ENCODE peak calls at places on chromosomes 5 and 9, in five cellular contexts. E, O, H, V and Z are unnamed samples.
A peak's percentile ranks its signal among the peaks of the same experiment; 100 is the strongest.

GRCh38 chr5:66197764-66198405 is 53.8 kb downstream of the SREK1 start:
- DNase-seq in E (peak; percentile 28), O (no peak), H (no peak), V (no peak), Z (no peak)

GRCh38 chr9:94630833-94631232 is 8.5 kb downstream of the FBP1 start:
- DNase-seq in E (no peak), O (peak; percentile 26), H (no peak), V (no peak), Z (peak; percentile 51)

GRCh38 chr9:133708770-133709611 is 29.2 kb downstream of the SARDH start:
- DNase-seq in E (no peak), O (peak; percentile 50), H (peak; percentile 7), V (peak; percentile 54), Z (no peak)

GRCh38 chr5:181028032-181028819 is 11.8 kb upstream of the BTNL9 start:
- DNase-seq in E (no peak), O (peak; percentile 38), H (no peak), V (no peak), Z (no peak)

GRCh38 chr9:83583151-83584014 is 39.6 kb upstream of the IDNK start:
- DNase-seq in E (peak; percentile 75), O (peak; percentile 75), H (no peak), V (peak; percentile 80), Z (no peak)

GRCh38 chr5:134189031-134189430 is 12.3 kb upstream of the SKP1 start:
- DNase-seq in E (no peak), O (no peak), H (no peak), V (no peak), Z (no peak)

GRCh38 chr9:129708799-129709198 is 43.4 kb downstream of the PRRX2 start:
- DNase-seq in E (no peak), O (no peak), H (no peak), V (no peak), Z (no peak)

GRCh38 chr5:35990524-35990923 is 666 bp downstream of the UGT3A1 start:
- DNase-seq in E (no peak), O (peak; percentile 22), H (no peak), V (no peak), Z (no peak)

GRCh38 chr5:1542755-1543154 is 19.0 kb upstream of the LPCAT1 start:
- DNase-seq in E (no peak), O (no peak), H (no peak), V (peak; percentile 76), Z (peak; percentile 81)

GRCh38 chr5:16897284-16897704 is 38.8 kb downstream of the MYO10 start:
- DNase-seq in E (peak; percentile 70), O (peak; percentile 60), H (no peak), V (no peak), Z (peak; percentile 39)

GRCh38 chr5:62256161-62257017 is 49.6 kb upstream of the KIF2A start:
- DNase-seq in E (no peak), O (peak; percentile 12), H (no peak), V (no peak), Z (no peak)

GRCh38 chr5:98128271-98128670 is 645.2 kb upstream of the RGMB start:
- DNase-seq in E (no peak), O (no peak), H (no peak), V (no peak), Z (no peak)

GRCh38 chr5:144487761-144488160 is 317.1 kb downstream of the KCTD16 start:
- DNase-seq in E (no peak), O (peak; percentile 36), H (no peak), V (no peak), Z (no peak)

GRCh38 chr5:172525633-172526360 is 71.5 kb upstream of the SH3PXD2B start:
- DNase-seq in E (no peak), O (no peak), H (no peak), V (no peak), Z (no peak)

GRCh38 chr5:86461169-86461956 is 156.4 kb upstream of the COX7C start:
- DNase-seq in E (no peak), O (no peak), H (no peak), V (no peak), Z (no peak)

GRCh38 chr9:83986765-83987401 is 6.3 kb downstream of the RMI1 start:
- DNase-seq in E (peak; percentile 60), O (no peak), H (no peak), V (no peak), Z (no peak)

GRCh38 chr5:179795049-179795862 is 1.5 kb downstream of the LTC4S start:
- DNase-seq in E (no peak), O (peak; percentile 54), H (no peak), V (peak; percentile 73), Z (no peak)

GRCh38 chr9:123089790-123090189 is 56.3 kb downstream of the GPR21 start:
- DNase-seq in E (no peak), O (no peak), H (no peak), V (no peak), Z (no peak)

GRCh38 chr5:175520321-175520720 is 42.0 kb downstream of the SFXN1 start:
- DNase-seq in E (no peak), O (no peak), H (no peak), V (no peak), Z (no peak)

GRCh38 chr9:109182550-109182939 is 15.5 kb upstream of the FRRS1L start:
- DNase-seq in E (no peak), O (no peak), H (no peak), V (no peak), Z (no peak)

GRCh38 chr9:124260769-124261603 is 3.2 kb downstream of the NEK6 start:
- DNase-seq in E (no peak), O (no peak), H (no peak), V (peak; percentile 82), Z (no peak)

GRCh38 chr5:128225245-128226030 is 141.9 kb downstream of the SLC12A2 start:
- DNase-seq in E (no peak), O (no peak), H (no peak), V (no peak), Z (no peak)

GRCh38 chr5:179795863-179796833 is 2.4 kb downstream of the LTC4S start:
- DNase-seq in E (peak; percentile 37), O (peak; percentile 91), H (peak; percentile 31), V (peak; percentile 89), Z (no peak)

GRCh38 chr9:91146391-91147019 is 215.2 kb downstream of the AUH start:
- DNase-seq in E (no peak), O (no peak), H (no peak), V (no peak), Z (no peak)

GRCh38 chr5:64958757-64959391 is 190.1 kb downstream of the CWC27 start:
- DNase-seq in E (no peak), O (no peak), H (no peak), V (no peak), Z (no peak)

GRCh38 chr5:145975361-145976066 is 39.1 kb downstream of the SH3RF2 start:
- DNase-seq in E (peak; percentile 96), O (no peak), H (no peak), V (peak; percentile 70), Z (peak; percentile 27)

GRCh38 chr5:100664140-100664539 is 129.0 kb downstream of the FAM174A start:
- DNase-seq in E (no peak), O (no peak), H (no peak), V (no peak), Z (no peak)

GRCh38 chr5:100668511-100668910 is 133.3 kb downstream of the FAM174A start:
- DNase-seq in E (peak; percentile 72), O (no peak), H (no peak), V (no peak), Z (no peak)

DNA sequence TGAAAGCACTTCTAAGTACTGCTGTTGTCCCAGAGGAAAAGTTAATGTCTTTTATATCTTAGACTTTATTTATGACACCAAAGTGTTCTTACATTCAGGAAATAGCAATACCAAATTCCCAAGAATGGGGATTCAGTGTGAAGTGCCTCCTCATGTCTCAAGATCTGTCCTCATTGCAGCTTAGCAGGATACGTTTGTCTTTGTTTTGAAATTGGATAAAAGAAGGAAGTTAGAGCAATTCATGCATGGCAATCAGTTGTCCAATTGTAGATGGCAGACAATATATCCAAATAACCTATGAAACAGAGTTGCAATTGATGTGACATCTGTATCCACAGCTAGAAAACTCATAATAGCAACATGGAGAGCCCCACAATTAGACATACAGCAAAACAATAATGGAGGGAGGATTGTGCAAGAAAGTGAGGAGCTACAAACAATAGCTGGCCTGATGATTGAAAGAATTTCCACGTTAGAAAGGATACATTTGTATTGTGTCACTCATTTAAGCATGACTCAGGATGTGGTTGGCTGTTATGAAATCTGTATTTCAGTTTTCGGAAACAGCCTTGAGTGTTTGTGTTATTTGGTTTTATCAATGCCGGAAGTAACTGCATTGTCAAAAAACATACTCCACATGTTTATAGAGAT is 132.0 kb downstream of the FAM174A start:
- DNase-seq in E (peak; percentile 67), O (no peak), H (no peak), V (no peak), Z (peak; percentile 73)
- H3K27ac ChIP-seq in E (peak overlapping the region; percentile 62), O (no peak overlapping the region), H (no peak overlapping the region), V (no peak overlapping the region), Z (peak overlapping the region; percentile 32)

GRCh38 chr9:13139641-13140171 is 139.8 kb downstream of the MPDZ start:
- DNase-seq in E (peak; percentile 92), O (no peak), H (no peak), V (no peak), Z (no peak)
- H3K27ac ChIP-seq in E (peak overlapping the region; percentile 91), O (no peak overlapping the region), H (no peak overlapping the region), V (peak overlapping the region; percentile 27), Z (peak overlapping the region; percentile 64)

GRCh38 chr9:113485761-113486115 is 22.2 kb downstream of the RGS3 start:
- DNase-seq in E (no peak), O (no peak), H (no peak), V (no peak), Z (no peak)
- H3K27ac ChIP-seq in E (no peak overlapping the region), O (no peak overlapping the region), H (no peak overlapping the region), V (peak overlapping the region; percentile 89), Z (no peak overlapping the region)

GRCh38 chr9:117414906-117415583 is at the start of gene ASTN2:
- DNase-seq in E (no peak), O (peak; percentile 68), H (no peak), V (peak; percentile 62), Z (no peak)

GRCh38 chr9:117412006-117412715 is 2.7 kb downstream of the ASTN2 start:
- DNase-seq in E (no peak), O (peak; percentile 21), H (no peak), V (no peak), Z (no peak)

GRCh38 chr9:117412841-117413240 is 2.0 kb downstream of the ASTN2 start:
- DNase-seq in E (no peak), O (peak; percentile 44), H (no peak), V (no peak), Z (no peak)

GRCh38 chr9:117414220-117414905 is 494 bp downstream of the ASTN2 start:
- DNase-seq in E (peak; percentile 1), O (peak; percentile 76), H (no peak), V (peak; percentile 63), Z (no peak)

DNA sequence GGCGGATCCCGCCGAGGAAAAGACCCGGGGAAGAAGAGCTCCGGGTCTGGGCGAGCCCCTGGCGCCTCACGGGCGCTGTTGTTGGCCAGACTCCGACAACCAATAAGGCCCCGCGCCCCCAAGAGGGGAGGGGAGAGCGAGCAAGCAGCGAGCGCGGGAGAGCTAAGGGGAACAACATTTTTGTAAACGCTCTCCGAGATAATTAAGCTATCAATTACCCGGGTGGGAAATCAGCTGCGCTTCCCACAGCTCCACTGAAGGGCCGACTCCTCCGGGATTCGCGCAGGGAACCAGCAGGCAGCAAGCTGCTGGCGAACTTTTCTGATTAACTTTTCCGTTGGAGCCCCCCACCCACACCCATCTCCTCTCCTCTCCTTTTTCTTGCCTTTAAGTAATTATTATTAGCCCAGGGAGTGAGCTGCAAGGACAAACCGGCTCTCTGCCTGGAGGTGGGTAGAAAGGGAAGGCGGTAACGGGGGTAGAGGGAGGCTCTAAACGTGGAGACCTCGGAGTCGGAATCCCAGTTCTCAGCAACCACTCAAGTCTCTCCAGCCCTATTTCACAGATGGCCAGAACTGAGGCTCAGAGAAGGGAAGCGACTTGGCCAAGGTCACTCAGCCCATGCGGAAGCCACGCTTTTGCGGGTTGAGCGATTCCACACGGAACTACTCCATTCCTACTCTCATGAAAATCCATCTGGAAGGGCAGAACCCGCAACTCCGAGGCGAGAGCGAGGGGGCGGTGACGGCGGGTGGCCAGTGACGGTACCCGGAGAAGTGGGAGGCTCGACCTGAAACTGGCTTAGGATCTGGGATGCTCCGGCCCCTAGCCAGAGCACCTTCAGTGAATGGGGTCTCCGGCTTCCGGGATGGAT is 1.3 kb downstream of the ASTN2 start:
- DNase-seq in E (no peak), O (peak; percentile 83), H (no peak), V (peak; percentile 60), Z (no peak)
- H3K27ac ChIP-seq in E (no peak overlapping the region), O (no peak overlapping the region), H (no peak overlapping the region), V (no peak overlapping the region), Z (no peak overlapping the region)